ENCODE peak calls at places on chromosomes 12 and 14, in six cellular contexts. J is HepG2, X is sigmoid colon, R is transverse colon, B is stomach, E is prostate gland. C is an unnamed sample.
A peak's percentile ranks its signal among the peaks of the same experiment; 100 is the strongest.

GRCh38 chr14:51096870-51097269 is 2.0 kb upstream of the TRIM9 start:
- DNase-seq in J (no peak), X (no peak), R (no peak), B (no peak), E (no peak), C (no peak)

GRCh38 chr12:57342207-57342691 is 88.6 kb downstream of the R3HDM2 start:
- DNase-seq in J (no peak), X (no peak), R (no peak), B (no peak), E (no peak), C (no peak)

GRCh38 chr12:31959701-31960391 is 631 bp downstream of the RESF1 start:
- DNase-seq in J (peak; percentile 17), X (peak; percentile 73), R (peak; percentile 70), B (peak; percentile 69), E (peak; percentile 46), C (no peak)

GRCh38 chr12:11228268-11228879 is 41.1 kb downstream of the PRB3 start:
- DNase-seq in J (peak; percentile 56), X (no peak), R (peak; percentile 37), B (peak; percentile 35), E (peak; percentile 12), C (no peak)

GRCh38 chr12:87217486-87217885 is 811.7 kb downstream of the C12orf50 start:
- DNase-seq in J (no peak), X (no peak), R (no peak), B (no peak), E (no peak), C (no peak)

GRCh38 chr12:20063116-20063515 is 305.2 kb upstream of the PDE3A start:
- DNase-seq in J (no peak), X (no peak), R (no peak), B (no peak), E (no peak), C (no peak)

GRCh38 chr12:1936406-1937320 is 18.2 kb upstream of the CACNA2D4 start:
- DNase-seq in J (no peak), X (peak; percentile 93), R (peak; percentile 87), B (peak; percentile 91), E (peak; percentile 88), C (peak; percentile 90)

GRCh38 chr14:91374897-91375747 is 42.5 kb downstream of the CCDC88C start:
- DNase-seq in J (no peak), X (no peak), R (no peak), B (peak; percentile 76), E (peak; percentile 52), C (no peak)

GRCh38 chr12:108112815-108113556 is 16.1 kb upstream of the WSCD2 start:
- DNase-seq in J (no peak), X (no peak), R (no peak), B (no peak), E (no peak), C (no peak)

GRCh38 chr12:50070314-50071060 is 13.1 kb downstream of the ASIC1 start:
- DNase-seq in J (peak; percentile 53), X (peak; percentile 93), R (peak; percentile 86), B (peak; percentile 83), E (peak; percentile 68), C (no peak)

GRCh38 chr12:29316772-29317171 is 64.2 kb downstream of the ERGIC2 start:
- DNase-seq in J (no peak), X (no peak), R (no peak), B (no peak), E (no peak), C (no peak)

GRCh38 chr14:61475316-61475715 is 153.9 kb downstream of the PRKCH start:
- DNase-seq in J (peak; percentile 67), X (no peak), R (no peak), B (no peak), E (no peak), C (no peak)

GRCh38 chr14:77965919-77966435 is 166.1 kb downstream of the ADCK1 start:
- DNase-seq in J (peak; percentile 27), X (no peak), R (no peak), B (peak; percentile 54), E (no peak), C (no peak)

GRCh38 chr12:53736602-53737493 is 9.6 kb upstream of the CALCOCO1 start:
- DNase-seq in J (no peak), X (no peak), R (no peak), B (no peak), E (no peak), C (no peak)

GRCh38 chr12:53737494-53737808 is 10.2 kb upstream of the CALCOCO1 start:
- DNase-seq in J (no peak), X (no peak), R (no peak), B (no peak), E (no peak), C (no peak)

GRCh38 chr12:53738834-53739284 is 11.6 kb upstream of the CALCOCO1 start:
- DNase-seq in J (no peak), X (no peak), R (no peak), B (no peak), E (no peak), C (no peak)

GRCh38 chr12:53739285-53740129 is 12.3 kb upstream of the CALCOCO1 start:
- DNase-seq in J (no peak), X (no peak), R (no peak), B (no peak), E (no peak), C (no peak)

GRCh38 chr12:53737951-53738833 is 10.9 kb upstream of the CALCOCO1 start:
- DNase-seq in J (no peak), X (no peak), R (peak; percentile 35), B (peak; percentile 48), E (no peak), C (no peak)
- H3K27me3 ChIP-seq in J (peaks cover 18% of the 10 kb centered on the region), X (peaks cover 56% of the 10 kb centered on the region), R (peaks cover 89% of the 10 kb centered on the region), B (peaks cover 54% of the 10 kb centered on the region), E (peaks cover 7% of the 10 kb centered on the region), C (no peaks in the 10 kb centered on the region)

DNA sequence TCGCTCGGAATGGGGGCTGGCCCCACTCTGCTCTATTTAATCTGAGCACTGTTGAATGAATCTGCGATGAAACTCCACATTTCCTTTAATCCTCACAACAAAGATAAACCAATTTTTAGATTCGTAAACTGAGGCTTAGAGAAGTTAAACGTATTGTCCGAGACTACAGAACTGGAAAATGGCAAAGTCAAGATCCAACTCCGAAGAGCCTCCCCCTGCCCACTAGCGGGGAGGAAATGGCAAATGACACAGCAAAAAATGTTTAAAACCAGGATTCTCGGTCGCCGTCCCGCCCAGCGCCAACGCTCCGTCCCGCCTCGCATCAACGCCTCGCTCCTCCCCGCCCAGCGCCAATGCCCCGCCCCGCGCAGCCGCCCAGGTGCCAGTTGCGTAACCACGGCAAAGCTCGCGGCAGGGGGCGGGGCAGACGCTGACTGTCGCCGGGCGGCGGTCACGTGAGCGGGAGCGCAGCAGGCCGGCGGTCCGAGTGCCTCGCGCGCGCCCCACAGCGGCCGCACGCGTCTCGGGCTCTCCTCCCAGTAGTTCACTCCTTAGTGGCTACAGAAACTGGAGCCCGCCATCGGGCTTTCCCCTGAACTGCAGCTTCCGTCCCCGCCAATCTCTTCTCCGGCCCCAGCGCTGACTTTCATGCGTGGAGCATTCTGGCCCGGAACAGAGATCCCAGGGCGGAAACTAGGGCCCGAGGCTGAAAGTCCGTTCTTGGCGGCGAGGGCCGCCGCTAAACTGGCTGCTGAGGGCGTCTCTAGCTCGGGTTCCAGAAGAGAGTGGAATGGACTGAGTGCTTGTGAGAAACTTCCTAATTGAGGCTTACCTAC is 13.6 kb upstream of the LRRC23 start:
- DNase-seq in J (peak; percentile 88), X (peak; percentile 98), R (peak; percentile 99), B (peak; percentile 99), E (peak; percentile 97), C (no peak)
- TF ChIP-seq POLR2AphosphoS5 in J (peak; percentile 88), X (peak; percentile 89), R (peak; percentile 82), B (peak; percentile 89), E (peak; percentile 88), C (peak; percentile 87)

GRCh38 chr14:75783602-75784313 is 122.7 kb downstream of the TTLL5 start:
- DNase-seq in J (no peak), X (no peak), R (no peak), B (no peak), E (no peak), C (no peak)
- H3K36me3 ChIP-seq in J (peaks cover 18% of the 10 kb centered on the region), X (peaks cover 8% of the 10 kb centered on the region), R (no peaks in the 10 kb centered on the region), B (peaks cover 48% of the 10 kb centered on the region), E (peaks cover 4% of the 10 kb centered on the region), C (no peaks in the 10 kb centered on the region)

GRCh38 chr12:116552750-116553383 is 6.3 kb upstream of the MAP1LC3B2 start:
- DNase-seq in J (no peak), X (no peak), R (no peak), B (no peak), E (no peak), C (no peak)

GRCh38 chr12:116551619-116551951 is 7.6 kb upstream of the MAP1LC3B2 start:
- DNase-seq in J (no peak), X (no peak), R (no peak), B (no peak), E (no peak), C (no peak)

GRCh38 chr12:116547955-116548471 is 11.2 kb upstream of the MAP1LC3B2 start:
- DNase-seq in J (no peak), X (no peak), R (no peak), B (no peak), E (no peak), C (no peak)

GRCh38 chr12:116551151-116551550 is 8.0 kb upstream of the MAP1LC3B2 start:
- DNase-seq in J (no peak), X (no peak), R (no peak), B (no peak), E (no peak), C (no peak)

DNA sequence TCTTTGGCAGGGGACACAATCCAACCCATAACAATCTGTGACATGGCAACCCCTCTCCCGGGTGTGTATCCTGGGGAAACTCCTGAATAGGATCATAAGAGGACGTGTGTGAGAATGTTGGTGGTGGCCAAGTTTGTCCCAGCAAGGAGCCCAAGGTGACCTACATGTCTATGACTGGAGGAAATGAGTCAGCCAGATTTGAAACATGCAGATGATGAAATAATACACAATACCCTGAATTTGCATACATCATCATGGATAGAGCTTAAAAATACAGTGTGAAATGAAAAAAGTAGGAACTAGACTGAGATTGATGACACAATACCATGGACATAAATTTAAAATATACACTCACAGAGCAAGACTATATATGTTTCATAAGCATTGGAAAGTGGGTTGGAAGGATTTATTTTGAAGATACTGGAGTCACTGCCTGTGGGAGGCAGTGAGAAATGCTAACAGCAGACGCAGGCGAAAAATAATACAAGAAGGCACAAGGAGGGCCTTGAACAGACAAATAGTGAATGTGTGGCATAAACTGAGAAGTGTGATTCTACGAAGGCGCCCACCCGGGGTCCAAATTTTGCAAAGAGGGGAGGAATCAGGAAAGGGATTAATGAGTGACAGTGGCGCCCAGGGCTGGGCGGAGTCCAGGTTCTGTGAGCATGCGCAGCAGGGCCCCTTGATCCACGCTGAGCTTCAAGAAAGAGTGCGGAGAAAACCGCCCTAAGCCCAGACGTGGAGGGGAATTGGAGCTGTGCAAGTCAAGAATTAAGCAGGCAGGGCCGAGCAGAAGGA is 7.0 kb upstream of the MAP1LC3B2 start:
- DNase-seq in J (no peak), X (no peak), R (no peak), B (no peak), E (no peak), C (no peak)
- H3K27me3 ChIP-seq in J (no peaks in the 10 kb centered on the region), X (no peaks in the 10 kb centered on the region), R (no peaks in the 10 kb centered on the region), B (no peaks in the 10 kb centered on the region), E (no peaks in the 10 kb centered on the region), C (no peaks in the 10 kb centered on the region)

DNA sequence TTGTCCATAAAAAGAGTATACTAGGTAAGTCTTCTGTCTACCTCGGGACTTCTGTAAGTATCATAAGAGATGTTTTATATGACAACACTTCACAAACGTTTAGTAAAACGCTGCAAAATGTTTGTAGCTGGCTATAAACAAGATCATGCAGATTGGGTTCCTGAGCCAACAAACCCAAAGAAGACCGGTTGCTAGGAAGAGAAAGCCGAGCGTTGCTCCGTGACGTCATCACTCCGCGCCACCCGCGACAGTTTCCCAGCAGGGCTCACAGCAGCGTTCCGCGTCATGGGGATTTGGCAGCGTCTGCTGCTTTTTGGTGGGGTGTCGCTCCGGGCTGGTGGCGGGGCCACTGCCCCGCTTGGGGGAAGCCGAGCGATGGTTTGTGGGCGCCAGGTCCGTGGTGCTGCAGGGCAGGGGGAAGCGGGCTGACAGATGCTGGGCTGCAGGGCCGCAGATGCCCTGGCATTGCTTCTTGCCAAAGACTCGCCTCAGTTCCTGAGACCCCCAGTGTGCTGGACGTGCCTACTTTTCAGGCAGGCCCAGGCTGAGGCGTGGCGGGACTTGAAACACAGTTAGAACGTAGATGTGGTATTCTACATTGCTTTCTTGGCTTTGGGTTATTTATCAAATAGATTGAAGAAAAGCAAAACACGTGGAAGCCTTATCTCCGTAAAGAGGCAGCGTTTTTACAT is at the start of gene NUBPL:
- DNase-seq in J (peak; percentile 97), X (peak; percentile 98), R (peak; percentile 96), B (peak; percentile 96), E (peak; percentile 90), C (peak; percentile 97)
- TF ChIP-seq POLR2AphosphoS5 in J (peak; percentile 99), X (peak; percentile 91), R (peak; percentile 90), B (peak; percentile 98), E (peak; percentile 96), C (peak; percentile 95)

C was measured in vagina.